ENCODE peak calls at places on chromosomes 5 and 9, in nine cellular contexts. One of them, this sample, is unnamed.

GRCh38 chr9:70256123-70256551 is 2.6 kb upstream of the SMC5 start:
- DNase-seq in GM10248: no peak
- DNase-seq in endothelial cell: no peak
- DNase-seq in AG04450: peak
- DNase-seq in fibroblast of mammary gland: peak
- DNase-seq in breast epithelium: no peak
- DNase-seq in MM.1S: no peak
- DNase-seq in psoas muscle: no peak
- DNase-seq in HFFc6: peak
- DNase-seq in this sample: no peak

GRCh38 chr5:125056641-125057345 is 310.4 kb upstream of the ZNF608 start:
- DNase-seq in MM.1S: no peak
- DNase-seq in AG04450: no peak
- DNase-seq in psoas muscle: no peak
- DNase-seq in HFFc6: no peak
- DNase-seq in endothelial cell: no peak
- DNase-seq in fibroblast of mammary gland: no peak
- DNase-seq in GM10248: no peak
- DNase-seq in breast epithelium: no peak
- DNase-seq in this sample: no peak

GRCh38 chr9:121394292-121394691 is 24.2 kb upstream of the STOM start:
- DNase-seq in fibroblast of mammary gland: no peak
- DNase-seq in endothelial cell: no peak
- DNase-seq in HFFc6: no peak
- DNase-seq in AG04450: no peak
- DNase-seq in breast epithelium: no peak
- DNase-seq in GM10248: no peak
- DNase-seq in psoas muscle: no peak
- DNase-seq in MM.1S: no peak
- DNase-seq in this sample: no peak

GRCh38 chr5:60700347-60700815 is 415 bp upstream of the DEPDC1B start:
- DNase-seq in endothelial cell: no peak
- DNase-seq in AG04450: no peak
- DNase-seq in GM10248: peak
- DNase-seq in MM.1S: peak
- DNase-seq in breast epithelium: no peak
- DNase-seq in fibroblast of mammary gland: peak
- DNase-seq in psoas muscle: no peak
- DNase-seq in HFFc6: no peak
- DNase-seq in this sample: peak

GRCh38 chr5:54738118-54738972 is 220.8 kb downstream of the SNX18 start:
- DNase-seq in HFFc6: peak
- DNase-seq in AG04450: no peak
- DNase-seq in fibroblast of mammary gland: peak
- DNase-seq in psoas muscle: peak
- DNase-seq in GM10248: no peak
- DNase-seq in endothelial cell: no peak
- DNase-seq in breast epithelium: no peak
- DNase-seq in MM.1S: no peak
- DNase-seq in this sample: no peak

GRCh38 chr9:124217839-124218437 is 39.8 kb upstream of the NEK6 start:
- DNase-seq in endothelial cell: no peak
- DNase-seq in fibroblast of mammary gland: no peak
- DNase-seq in breast epithelium: peak
- DNase-seq in psoas muscle: no peak
- DNase-seq in HFFc6: no peak
- DNase-seq in MM.1S: peak
- DNase-seq in AG04450: no peak
- DNase-seq in GM10248: no peak
- DNase-seq in this sample: no peak

GRCh38 chr5:82100303-82101077 is 128.7 kb downstream of the ATG10 start:
- DNase-seq in GM10248: peak
- DNase-seq in HFFc6: no peak
- DNase-seq in AG04450: peak
- DNase-seq in breast epithelium: no peak
- DNase-seq in endothelial cell: no peak
- DNase-seq in MM.1S: peak
- DNase-seq in psoas muscle: no peak
- DNase-seq in fibroblast of mammary gland: peak
- DNase-seq in this sample: peak

GRCh38 chr5:80211292-80211691 is 44.6 kb downstream of the SERINC5 start:
- DNase-seq in endothelial cell: no peak
- DNase-seq in breast epithelium: no peak
- DNase-seq in fibroblast of mammary gland: no peak
- DNase-seq in AG04450: no peak
- DNase-seq in GM10248: no peak
- DNase-seq in HFFc6: no peak
- DNase-seq in psoas muscle: no peak
- DNase-seq in MM.1S: no peak
- DNase-seq in this sample: no peak

GRCh38 chr5:142597025-142597424 is 88.9 kb downstream of the FGF1 start:
- DNase-seq in AG04450: no peak
- DNase-seq in GM10248: no peak
- DNase-seq in psoas muscle: no peak
- DNase-seq in breast epithelium: no peak
- DNase-seq in MM.1S: no peak
- DNase-seq in HFFc6: no peak
- DNase-seq in fibroblast of mammary gland: no peak
- DNase-seq in endothelial cell: no peak
- DNase-seq in this sample: no peak

GRCh38 chr9:77215874-77216273 is 38.5 kb downstream of the VPS13A start:
- DNase-seq in fibroblast of mammary gland: peak
- DNase-seq in psoas muscle: no peak
- DNase-seq in HFFc6: no peak
- DNase-seq in MM.1S: no peak
- DNase-seq in breast epithelium: no peak
- DNase-seq in GM10248: no peak
- DNase-seq in AG04450: no peak
- DNase-seq in endothelial cell: no peak
- DNase-seq in this sample: no peak

GRCh38 chr5:176850371-176851245 is 40.2 kb downstream of the UNC5A start:
- DNase-seq in fibroblast of mammary gland: no peak
- DNase-seq in breast epithelium: no peak
- DNase-seq in endothelial cell: no peak
- DNase-seq in AG04450: no peak
- DNase-seq in psoas muscle: no peak
- DNase-seq in HFFc6: no peak
- DNase-seq in MM.1S: no peak
- DNase-seq in GM10248: no peak
- DNase-seq in this sample: no peak

GRCh38 chr9:90124961-90125360 is 517.7 kb downstream of the DIRAS2 start:
- DNase-seq in breast epithelium: no peak
- DNase-seq in fibroblast of mammary gland: peak
- DNase-seq in MM.1S: no peak
- DNase-seq in psoas muscle: no peak
- DNase-seq in AG04450: no peak
- DNase-seq in HFFc6: no peak
- DNase-seq in endothelial cell: no peak
- DNase-seq in GM10248: no peak
- DNase-seq in this sample: no peak

GRCh38 chr9:121773954-121774714 is 122.7 kb downstream of the DAB2IP start:
- DNase-seq in MM.1S: no peak
- DNase-seq in AG04450: no peak
- DNase-seq in breast epithelium: peak
- DNase-seq in psoas muscle: peak
- DNase-seq in HFFc6: no peak
- DNase-seq in GM10248: no peak
- DNase-seq in fibroblast of mammary gland: no peak
- DNase-seq in endothelial cell: no peak
- DNase-seq in this sample: no peak

GRCh38 chr5:135392256-135392655 is 6.8 kb downstream of the MACROH2A1 start:
- DNase-seq in endothelial cell: no peak
- DNase-seq in HFFc6: peak
- DNase-seq in psoas muscle: no peak
- DNase-seq in AG04450: no peak
- DNase-seq in GM10248: no peak
- DNase-seq in breast epithelium: no peak
- DNase-seq in MM.1S: no peak
- DNase-seq in fibroblast of mammary gland: peak
- DNase-seq in this sample: no peak

GRCh38 chr5:123422433-123423277 is 548 bp downstream of the CEP120 start:
- DNase-seq in HFFc6: peak
- DNase-seq in MM.1S: peak
- DNase-seq in endothelial cell: no peak
- DNase-seq in GM10248: peak
- DNase-seq in psoas muscle: no peak
- DNase-seq in breast epithelium: no peak
- DNase-seq in fibroblast of mammary gland: peak
- DNase-seq in AG04450: no peak
- DNase-seq in this sample: peak

GRCh38 chr9:110996436-110997224 is 41.6 kb downstream of the LPAR1 start:
- DNase-seq in GM10248: no peak
- DNase-seq in endothelial cell: no peak
- DNase-seq in fibroblast of mammary gland: peak
- DNase-seq in HFFc6: no peak
- DNase-seq in MM.1S: no peak
- DNase-seq in psoas muscle: peak
- DNase-seq in breast epithelium: no peak
- DNase-seq in AG04450: peak
- DNase-seq in this sample: no peak

GRCh38 chr5:172454355-172455086 is at the start of gene SH3PXD2B:
- DNase-seq in fibroblast of mammary gland: peak
- DNase-seq in GM10248: peak
- DNase-seq in HFFc6: peak
- DNase-seq in endothelial cell: peak
- DNase-seq in breast epithelium: no peak
- DNase-seq in MM.1S: peak
- DNase-seq in AG04450: no peak
- DNase-seq in psoas muscle: peak
- DNase-seq in this sample: peak

GRCh38 chr5:136805466-136805865 is 440.1 kb upstream of the TRPC7 start:
- DNase-seq in GM10248: no peak
- DNase-seq in MM.1S: no peak
- DNase-seq in endothelial cell: no peak
- DNase-seq in HFFc6: no peak
- DNase-seq in AG04450: no peak
- DNase-seq in breast epithelium: no peak
- DNase-seq in fibroblast of mammary gland: no peak
- DNase-seq in psoas muscle: no peak
- DNase-seq in this sample: no peak
- TF ChIP-seq CTCF in GM10248: no peak
- TF ChIP-seq CTCF in MM.1S: no peak
- TF ChIP-seq CTCF in endothelial cell: peak
- TF ChIP-seq CTCF in HFFc6: peak
- TF ChIP-seq CTCF in AG04450: peak
- TF ChIP-seq CTCF in breast epithelium: no peak
- TF ChIP-seq CTCF in fibroblast of mammary gland: peak
- TF ChIP-seq CTCF in psoas muscle: no peak
- TF ChIP-seq CTCF in this sample: no peak

GRCh38 chr5:107459637-107460036 is 211.1 kb downstream of the EFNA5 start:
- DNase-seq in psoas muscle: no peak
- DNase-seq in breast epithelium: no peak
- DNase-seq in fibroblast of mammary gland: no peak
- DNase-seq in GM10248: no peak
- DNase-seq in HFFc6: no peak
- DNase-seq in endothelial cell: no peak
- DNase-seq in MM.1S: no peak
- DNase-seq in AG04450: no peak
- DNase-seq in this sample: no peak
- TF ChIP-seq CTCF in psoas muscle: no peak
- TF ChIP-seq CTCF in breast epithelium: no peak
- TF ChIP-seq CTCF in fibroblast of mammary gland: no peak
- TF ChIP-seq CTCF in GM10248: no peak
- TF ChIP-seq CTCF in HFFc6: no peak
- TF ChIP-seq CTCF in endothelial cell: no peak
- TF ChIP-seq CTCF in MM.1S: no peak
- TF ChIP-seq CTCF in AG04450: no peak
- TF ChIP-seq CTCF in this sample: no peak

DNA sequence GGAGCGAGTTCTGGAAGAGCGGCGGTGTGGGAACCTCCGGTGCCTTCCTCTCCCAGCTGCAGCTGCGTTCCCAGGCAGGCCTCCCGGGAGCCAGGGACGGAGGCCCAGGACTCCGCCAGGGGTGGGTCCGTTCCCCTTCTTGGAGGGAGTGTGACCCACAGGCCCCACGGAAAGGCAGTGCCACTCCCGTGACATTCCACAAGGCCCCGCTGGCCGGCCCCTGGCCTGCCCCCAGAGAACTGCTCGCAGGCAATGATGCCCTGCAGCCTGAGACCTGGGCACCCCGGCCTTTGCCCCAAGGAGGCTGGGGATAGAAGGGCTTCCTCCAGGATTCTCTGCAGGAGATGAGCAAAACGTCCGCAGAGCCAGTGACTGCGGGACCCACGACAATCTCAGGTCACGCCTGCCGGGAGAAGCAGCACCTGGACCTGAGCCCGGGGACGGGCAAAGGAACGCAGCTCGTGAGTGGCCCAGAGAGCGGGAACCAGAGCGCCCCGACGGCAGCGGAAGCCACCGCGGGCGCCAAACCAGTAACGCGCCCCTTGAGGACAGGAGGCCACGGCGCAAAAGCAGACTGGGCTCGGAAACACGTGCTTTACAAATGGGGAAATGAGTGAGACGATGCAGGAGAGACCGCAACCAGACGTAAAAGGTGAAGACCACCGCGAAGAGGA is 9.3 kb downstream of the OBP2B start:
- DNase-seq in psoas muscle: peak
- DNase-seq in fibroblast of mammary gland: peak
- DNase-seq in breast epithelium: no peak
- DNase-seq in HFFc6: no peak
- DNase-seq in endothelial cell: no peak
- DNase-seq in GM10248: no peak
- DNase-seq in MM.1S: no peak
- DNase-seq in AG04450: no peak
- DNase-seq in this sample: no peak
- TF ChIP-seq CTCF in psoas muscle: peak
- TF ChIP-seq CTCF in fibroblast of mammary gland: no peak
- TF ChIP-seq CTCF in breast epithelium: no peak
- TF ChIP-seq CTCF in HFFc6: no peak
- TF ChIP-seq CTCF in endothelial cell: no peak
- TF ChIP-seq CTCF in GM10248: no peak
- TF ChIP-seq CTCF in MM.1S: no peak
- TF ChIP-seq CTCF in AG04450: no peak
- TF ChIP-seq CTCF in this sample: no peak

GRCh38 chr5:38831117-38831516 is 14.7 kb upstream of the OSMR start:
- DNase-seq in HFFc6: no peak
- DNase-seq in psoas muscle: no peak
- DNase-seq in fibroblast of mammary gland: no peak
- DNase-seq in breast epithelium: no peak
- DNase-seq in endothelial cell: no peak
- DNase-seq in GM10248: no peak
- DNase-seq in MM.1S: no peak
- DNase-seq in AG04450: no peak
- DNase-seq in this sample: no peak

GRCh38 chr5:38835887-38836286 is 9.9 kb upstream of the OSMR start:
- DNase-seq in GM10248: no peak
- DNase-seq in breast epithelium: no peak
- DNase-seq in psoas muscle: no peak
- DNase-seq in fibroblast of mammary gland: peak
- DNase-seq in AG04450: no peak
- DNase-seq in HFFc6: no peak
- DNase-seq in endothelial cell: no peak
- DNase-seq in MM.1S: no peak
- DNase-seq in this sample: no peak

GRCh38 chr5:38830521-38831051 is 15.2 kb upstream of the OSMR start:
- DNase-seq in endothelial cell: no peak
- DNase-seq in AG04450: no peak
- DNase-seq in MM.1S: no peak
- DNase-seq in GM10248: no peak
- DNase-seq in HFFc6: peak
- DNase-seq in psoas muscle: no peak
- DNase-seq in breast epithelium: no peak
- DNase-seq in fibroblast of mammary gland: peak
- DNase-seq in this sample: no peak

GRCh38 chr5:38832810-38833209 is 13.0 kb upstream of the OSMR start:
- DNase-seq in fibroblast of mammary gland: no peak
- DNase-seq in MM.1S: no peak
- DNase-seq in breast epithelium: no peak
- DNase-seq in psoas muscle: no peak
- DNase-seq in GM10248: no peak
- DNase-seq in AG04450: no peak
- DNase-seq in endothelial cell: no peak
- DNase-seq in HFFc6: no peak
- DNase-seq in this sample: no peak

GRCh38 chr5:38831909-38832308 is 13.9 kb upstream of the OSMR start:
- DNase-seq in breast epithelium: no peak
- DNase-seq in HFFc6: peak
- DNase-seq in fibroblast of mammary gland: peak
- DNase-seq in MM.1S: peak
- DNase-seq in psoas muscle: no peak
- DNase-seq in endothelial cell: peak
- DNase-seq in GM10248: peak
- DNase-seq in AG04450: no peak
- DNase-seq in this sample: peak
- TF ChIP-seq CTCF in breast epithelium: no peak
- TF ChIP-seq CTCF in HFFc6: peak
- TF ChIP-seq CTCF in fibroblast of mammary gland: peak
- TF ChIP-seq CTCF in MM.1S: peak
- TF ChIP-seq CTCF in psoas muscle: peak
- TF ChIP-seq CTCF in endothelial cell: no peak
- TF ChIP-seq CTCF in GM10248: peak
- TF ChIP-seq CTCF in AG04450: peak
- TF ChIP-seq CTCF in this sample: peak

This sample was measured in GM20000.